ENCODE peak calls at places on chromosomes 2 and 18, in nine cellular contexts. One of them, this sample, is unnamed.

GRCh38 chr18:57627488-57627887 is 5.9 kb upstream of the NARS1 start:
- DNase-seq in osteoblast: no peak
- DNase-seq in natural killer cell: no peak
- DNase-seq in stimulated activated CD4-positive, alpha-beta T cell treated with anti-CD3 and anti-CD28 coated beads, Interleukin-4, amount 100 ng/mL, for 4 hours: no peak
- DNase-seq in activated CD4-positive, alpha-beta T cell treated with anti-CD3 and anti-CD28 coated beads, Interleukin-2, amount 50 U/mL, for 1 hour: no peak
- DNase-seq in transverse colon: no peak
- DNase-seq in SK-N-SH: no peak
- DNase-seq in HCEC 1CT: peak; percentile 57
- DNase-seq in choroid plexus epithelial cell: peak; percentile 71
- DNase-seq in this sample: peak; percentile 46

GRCh38 chr2:35915261-35915660 is 440.3 kb upstream of the CRIM1 start:
- DNase-seq in HCEC 1CT: no peak
- DNase-seq in osteoblast: no peak
- DNase-seq in stimulated activated CD4-positive, alpha-beta T cell treated with anti-CD3 and anti-CD28 coated beads, Interleukin-4, amount 100 ng/mL, for 4 hours: no peak
- DNase-seq in SK-N-SH: no peak
- DNase-seq in transverse colon: no peak
- DNase-seq in activated CD4-positive, alpha-beta T cell treated with anti-CD3 and anti-CD28 coated beads, Interleukin-2, amount 50 U/mL, for 1 hour: no peak
- DNase-seq in natural killer cell: no peak
- DNase-seq in choroid plexus epithelial cell: no peak
- DNase-seq in this sample: no peak

GRCh38 chr2:36478332-36478738 is 119.6 kb downstream of the FEZ2 start:
- DNase-seq in stimulated activated CD4-positive, alpha-beta T cell treated with anti-CD3 and anti-CD28 coated beads, Interleukin-4, amount 100 ng/mL, for 4 hours: no peak
- DNase-seq in SK-N-SH: peak; percentile 11
- DNase-seq in choroid plexus epithelial cell: peak; percentile 93
- DNase-seq in osteoblast: peak; percentile 82
- DNase-seq in transverse colon: no peak
- DNase-seq in HCEC 1CT: peak; percentile 99
- DNase-seq in natural killer cell: no peak
- DNase-seq in activated CD4-positive, alpha-beta T cell treated with anti-CD3 and anti-CD28 coated beads, Interleukin-2, amount 50 U/mL, for 1 hour: no peak
- DNase-seq in this sample: peak; percentile 68

GRCh38 chr2:85802337-85803103 is 48.7 kb downstream of the ATOH8 start:
- DNase-seq in stimulated activated CD4-positive, alpha-beta T cell treated with anti-CD3 and anti-CD28 coated beads, Interleukin-4, amount 100 ng/mL, for 4 hours: no peak
- DNase-seq in SK-N-SH: no peak
- DNase-seq in activated CD4-positive, alpha-beta T cell treated with anti-CD3 and anti-CD28 coated beads, Interleukin-2, amount 50 U/mL, for 1 hour: no peak
- DNase-seq in natural killer cell: no peak
- DNase-seq in osteoblast: no peak
- DNase-seq in transverse colon: peak; percentile 3
- DNase-seq in choroid plexus epithelial cell: peak; percentile 75
- DNase-seq in HCEC 1CT: peak; percentile 59
- DNase-seq in this sample: no peak

GRCh38 chr2:169109502-169110409 is 40.4 kb downstream of the DHRS9 start:
- DNase-seq in SK-N-SH: peak; percentile 78
- DNase-seq in transverse colon: peak; percentile 85
- DNase-seq in osteoblast: peak; percentile 85
- DNase-seq in activated CD4-positive, alpha-beta T cell treated with anti-CD3 and anti-CD28 coated beads, Interleukin-2, amount 50 U/mL, for 1 hour: peak; percentile 70
- DNase-seq in choroid plexus epithelial cell: peak; percentile 87
- DNase-seq in stimulated activated CD4-positive, alpha-beta T cell treated with anti-CD3 and anti-CD28 coated beads, Interleukin-4, amount 100 ng/mL, for 4 hours: peak; percentile 57
- DNase-seq in HCEC 1CT: peak; percentile 52
- DNase-seq in natural killer cell: peak; percentile 62
- DNase-seq in this sample: peak; percentile 65

GRCh38 chr2:130837811-130838565 is 1.3 kb downstream of the ARHGEF4 start:
- DNase-seq in osteoblast: no peak
- DNase-seq in transverse colon: no peak
- DNase-seq in activated CD4-positive, alpha-beta T cell treated with anti-CD3 and anti-CD28 coated beads, Interleukin-2, amount 50 U/mL, for 1 hour: no peak
- DNase-seq in SK-N-SH: no peak
- DNase-seq in HCEC 1CT: no peak
- DNase-seq in natural killer cell: no peak
- DNase-seq in choroid plexus epithelial cell: no peak
- DNase-seq in stimulated activated CD4-positive, alpha-beta T cell treated with anti-CD3 and anti-CD28 coated beads, Interleukin-4, amount 100 ng/mL, for 4 hours: no peak
- DNase-seq in this sample: no peak

GRCh38 chr18:33560686-33561370 is 17.2 kb upstream of the ASXL3 start:
- DNase-seq in natural killer cell: no peak
- DNase-seq in osteoblast: no peak
- DNase-seq in choroid plexus epithelial cell: peak; percentile 70
- DNase-seq in SK-N-SH: peak; percentile 34
- DNase-seq in transverse colon: no peak
- DNase-seq in activated CD4-positive, alpha-beta T cell treated with anti-CD3 and anti-CD28 coated beads, Interleukin-2, amount 50 U/mL, for 1 hour: no peak
- DNase-seq in stimulated activated CD4-positive, alpha-beta T cell treated with anti-CD3 and anti-CD28 coated beads, Interleukin-4, amount 100 ng/mL, for 4 hours: no peak
- DNase-seq in HCEC 1CT: no peak
- DNase-seq in this sample: no peak

GRCh38 chr2:168116448-168116847 is 130.9 kb downstream of the STK39 start:
- DNase-seq in natural killer cell: no peak
- DNase-seq in choroid plexus epithelial cell: peak; percentile 68
- DNase-seq in SK-N-SH: no peak
- DNase-seq in transverse colon: no peak
- DNase-seq in osteoblast: no peak
- DNase-seq in stimulated activated CD4-positive, alpha-beta T cell treated with anti-CD3 and anti-CD28 coated beads, Interleukin-4, amount 100 ng/mL, for 4 hours: no peak
- DNase-seq in HCEC 1CT: no peak
- DNase-seq in activated CD4-positive, alpha-beta T cell treated with anti-CD3 and anti-CD28 coated beads, Interleukin-2, amount 50 U/mL, for 1 hour: no peak
- DNase-seq in this sample: no peak

GRCh38 chr2:158530829-158531228 is 74.1 kb downstream of the PKP4 start:
- DNase-seq in stimulated activated CD4-positive, alpha-beta T cell treated with anti-CD3 and anti-CD28 coated beads, Interleukin-4, amount 100 ng/mL, for 4 hours: no peak
- DNase-seq in osteoblast: no peak
- DNase-seq in HCEC 1CT: no peak
- DNase-seq in choroid plexus epithelial cell: no peak
- DNase-seq in transverse colon: no peak
- DNase-seq in SK-N-SH: no peak
- DNase-seq in natural killer cell: no peak
- DNase-seq in activated CD4-positive, alpha-beta T cell treated with anti-CD3 and anti-CD28 coated beads, Interleukin-2, amount 50 U/mL, for 1 hour: no peak
- DNase-seq in this sample: no peak

GRCh38 chr2:195563857-195564512 is 93.0 kb upstream of the SLC39A10 start:
- DNase-seq in natural killer cell: no peak
- DNase-seq in HCEC 1CT: peak; percentile 93
- DNase-seq in SK-N-SH: no peak
- DNase-seq in activated CD4-positive, alpha-beta T cell treated with anti-CD3 and anti-CD28 coated beads, Interleukin-2, amount 50 U/mL, for 1 hour: no peak
- DNase-seq in transverse colon: no peak
- DNase-seq in choroid plexus epithelial cell: peak; percentile 80
- DNase-seq in stimulated activated CD4-positive, alpha-beta T cell treated with anti-CD3 and anti-CD28 coated beads, Interleukin-4, amount 100 ng/mL, for 4 hours: no peak
- DNase-seq in osteoblast: peak; percentile 86
- DNase-seq in this sample: peak; percentile 55

This sample was measured in hepatic stellate cell.